ENCODE peak calls at places on chromosomes 1 and 21, in seven cellular contexts. W is aorta; G is heart left ventricle; B is Peyer's patch; M is astrocyte; S is CD8-positive, alpha-beta memory T cell; H is mucosa of descending colon. A is an unnamed sample.

GRCh38 chr1:40984066-40984465 is 4.6 kb downstream of the CTPS1 start:
- DNase-seq in W (no peak), G (no peak), B (no peak), M (peak; percentile 52), S (no peak), H (no peak), A (no peak)

GRCh38 chr1:113123737-113124136 is 50.7 kb downstream of the LRIG2 start:
- DNase-seq in W (no peak), G (no peak), B (no peak), M (peak; percentile 68), S (no peak), H (no peak), A (no peak)

GRCh38 chr1:117017648-117018047 is 16.1 kb downstream of the CD101 start:
- DNase-seq in W (no peak), G (peak; percentile 59), B (no peak), M (peak; percentile 30), S (no peak), H (no peak), A (no peak)

GRCh38 chr1:111271464-111271801 is 19.2 kb upstream of the CHIA start:
- DNase-seq in W (no peak), G (no peak), B (no peak), M (no peak), S (no peak), H (no peak), A (peak; percentile 35)

GRCh38 chr1:205317311-205317917 is 4.1 kb downstream of the NUAK2 start:
- DNase-seq in W (peak; percentile 61), G (peak; percentile 87), B (peak; percentile 95), M (peak; percentile 43), S (no peak), H (peak; percentile 95), A (peak; percentile 60)

GRCh38 chr1:156608981-156609380 is 7.7 kb upstream of the GPATCH4 start:
- DNase-seq in W (no peak), G (no peak), B (no peak), M (no peak), S (peak; percentile 39), H (no peak), A (peak; percentile 55)

GRCh38 chr1:191592111-191592510 is 566.2 kb upstream of the RGS18 start:
- DNase-seq in W (no peak), G (no peak), B (no peak), M (no peak), S (no peak), H (no peak), A (no peak)

GRCh38 chr1:234975122-234975940 is 153.3 kb downstream of the TOMM20 start:
- DNase-seq in W (no peak), G (no peak), B (no peak), M (peak; percentile 100), S (no peak), H (no peak), A (no peak)

GRCh38 chr1:208216806-208217205 is 27.4 kb downstream of the PLXNA2 start:
- DNase-seq in W (no peak), G (no peak), B (no peak), M (no peak), S (no peak), H (no peak), A (peak; percentile 36)

GRCh38 chr1:111603979-111604378 is 15.6 kb upstream of the RAP1A start:
- DNase-seq in W (peak; percentile 56), G (peak; percentile 34), B (no peak), M (no peak), S (peak; percentile 54), H (peak; percentile 71), A (no peak)

GRCh38 chr1:32618673-32619221 is 31.6 kb downstream of the ZBTB8OS start:
- DNase-seq in W (no peak), G (no peak), B (no peak), M (no peak), S (no peak), H (no peak), A (no peak)

GRCh38 chr21:28252923-28253322 is 739.8 kb downstream of the LTN1 start:
- DNase-seq in W (no peak), G (no peak), B (no peak), M (no peak), S (no peak), H (no peak), A (no peak)

GRCh38 chr1:50278352-50278878 is 144.8 kb downstream of the DMRTA2 start:
- DNase-seq in W (no peak), G (no peak), B (no peak), M (no peak), S (no peak), H (no peak), A (no peak)

GRCh38 chr1:83641206-83641658 is 357.7 kb downstream of the TTLL7 start:
- DNase-seq in W (no peak), G (no peak), B (no peak), M (no peak), S (no peak), H (no peak), A (peak; percentile 34)

GRCh38 chr1:199297174-199297573 is 658.3 kb downstream of the PTPRC start:
- DNase-seq in W (no peak), G (no peak), B (no peak), M (no peak), S (no peak), H (no peak), A (no peak)

GRCh38 chr21:46219591-46220239 is 8.9 kb downstream of the LSS start:
- DNase-seq in W (peak; percentile 38), G (peak; percentile 64), B (peak; percentile 29), M (no peak), S (no peak), H (no peak), A (no peak)

GRCh38 chr1:76292418-76293184 is 218.1 kb downstream of the ST6GALNAC3 start:
- DNase-seq in W (no peak), G (no peak), B (no peak), M (no peak), S (no peak), H (no peak), A (no peak)

GRCh38 chr1:68890736-68891135 is 393.9 kb upstream of the DEPDC1 start:
- DNase-seq in W (no peak), G (no peak), B (no peak), M (no peak), S (no peak), H (no peak), A (no peak)

DNA sequence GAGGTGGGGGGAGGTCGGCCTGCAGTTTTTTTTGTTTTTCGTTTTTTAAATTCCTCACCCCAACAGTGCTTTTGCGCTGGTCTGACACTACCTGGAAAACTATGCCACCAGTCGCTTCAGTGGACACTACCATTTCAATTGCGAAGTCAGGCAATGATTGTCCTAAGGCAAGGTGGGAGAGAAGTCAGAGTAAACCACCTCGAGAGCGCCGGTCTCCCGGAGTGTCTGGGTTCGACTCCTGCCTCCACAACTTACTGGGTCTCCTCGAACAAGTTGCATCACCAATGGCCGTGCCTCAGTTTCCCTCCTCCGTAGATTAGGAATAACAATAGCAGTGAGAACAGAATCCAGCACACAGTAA is 593 bp upstream of the SLC44A3 start:
- DNase-seq in W (no peak), G (no peak), B (no peak), M (no peak), S (no peak), H (no peak), A (peak; percentile 25)
- H3K4me3 ChIP-seq in W (peak overlapping the region; percentile 13), G (peak overlapping the region; percentile 84), B (peak overlapping the region; percentile 71), M (peak overlapping the region; percentile 69), S (no peak overlapping the region), H (peak overlapping the region; percentile 36), A (peak overlapping the region; percentile 67)

GRCh38 chr1:30735668-30736498 is 12.5 kb upstream of the MATN1 start:
- DNase-seq in W (no peak), G (no peak), B (no peak), M (no peak), S (no peak), H (no peak), A (no peak)

GRCh38 chr1:30738670-30739559 is 15.5 kb upstream of the MATN1 start:
- DNase-seq in W (no peak), G (no peak), B (no peak), M (no peak), S (no peak), H (peak; percentile 22), A (no peak)

GRCh38 chr1:30738040-30738441 is 14.7 kb upstream of the MATN1 start:
- DNase-seq in W (no peak), G (no peak), B (no peak), M (no peak), S (no peak), H (peak; percentile 24), A (peak; percentile 80)

GRCh38 chr1:30739601-30740000 is 16.2 kb upstream of the MATN1 start:
- DNase-seq in W (no peak), G (no peak), B (no peak), M (no peak), S (no peak), H (peak; percentile 45), A (no peak)

DNA sequence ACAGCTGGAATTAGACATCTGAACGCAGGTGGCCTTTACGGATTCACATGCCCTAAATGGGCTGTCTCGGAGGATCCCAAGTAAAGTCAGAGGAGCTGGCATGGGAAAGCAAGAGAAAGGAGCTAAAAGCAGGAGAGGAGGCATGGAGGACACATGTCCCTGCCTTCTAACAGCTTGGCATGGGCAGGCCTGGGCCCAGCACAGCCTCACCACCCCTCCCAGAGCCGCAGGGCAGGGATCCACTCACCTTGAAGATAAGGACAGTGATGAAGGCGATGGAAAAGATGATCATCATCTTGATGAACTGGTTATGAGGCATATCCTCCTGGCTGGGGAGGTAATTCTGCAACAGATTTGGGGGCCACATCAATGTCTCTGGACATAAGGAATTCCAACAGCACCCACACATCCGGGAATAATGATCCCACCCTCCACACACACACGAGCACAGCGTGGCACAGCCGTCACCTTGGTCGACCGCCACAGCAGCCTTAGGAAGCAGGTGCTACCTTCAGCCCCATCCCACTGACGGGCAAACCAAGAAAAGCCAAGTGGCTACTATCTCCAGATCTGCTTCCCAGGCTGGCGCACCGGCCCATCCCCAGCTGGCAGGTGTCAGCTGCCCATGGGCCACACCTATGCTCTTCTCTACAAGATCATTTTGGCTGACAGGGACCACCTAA is 14.1 kb upstream of the MATN1 start:
- DNase-seq in W (no peak), G (no peak), B (no peak), M (no peak), S (no peak), H (peak; percentile 29), A (no peak)
- H3K36me3 ChIP-seq in W (no peaks in the 10 kb centered on the region), G (no peaks in the 10 kb centered on the region), B (no peaks in the 10 kb centered on the region), M (no peaks in the 10 kb centered on the region), S (peaks cover 96% of the 10 kb centered on the region), H (no peaks in the 10 kb centered on the region), A (no peaks in the 10 kb centered on the region)

DNA sequence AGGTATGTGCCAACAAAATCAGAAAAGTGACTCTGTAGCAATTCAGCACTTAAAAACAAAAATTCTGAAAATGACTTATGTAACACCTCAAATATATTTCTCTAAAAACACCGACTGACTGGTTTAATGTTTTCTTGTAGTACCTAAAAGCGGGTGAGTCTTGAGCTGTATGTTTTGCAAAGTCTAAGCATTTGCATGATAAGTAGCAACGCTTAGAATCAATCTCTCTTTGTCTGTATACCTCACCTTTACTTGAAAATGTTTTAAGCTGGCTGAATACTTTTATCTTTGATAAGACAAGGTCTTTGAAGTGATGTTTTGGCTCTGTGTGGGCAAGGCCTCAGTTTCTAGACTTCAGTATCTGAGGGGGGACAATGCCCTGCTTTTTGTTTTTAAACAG is 8.3 kb downstream of the ITPKB start:
- DNase-seq in W (no peak), G (no peak), B (no peak), M (no peak), S (no peak), H (no peak), A (no peak)
- H3K4me3 ChIP-seq in W (no peak overlapping the region), G (peak overlapping the region; percentile 89), B (peak overlapping the region; percentile 13), M (no peak overlapping the region), S (peak overlapping the region; percentile 65), H (no peak overlapping the region), A (no peak overlapping the region)

DNA sequence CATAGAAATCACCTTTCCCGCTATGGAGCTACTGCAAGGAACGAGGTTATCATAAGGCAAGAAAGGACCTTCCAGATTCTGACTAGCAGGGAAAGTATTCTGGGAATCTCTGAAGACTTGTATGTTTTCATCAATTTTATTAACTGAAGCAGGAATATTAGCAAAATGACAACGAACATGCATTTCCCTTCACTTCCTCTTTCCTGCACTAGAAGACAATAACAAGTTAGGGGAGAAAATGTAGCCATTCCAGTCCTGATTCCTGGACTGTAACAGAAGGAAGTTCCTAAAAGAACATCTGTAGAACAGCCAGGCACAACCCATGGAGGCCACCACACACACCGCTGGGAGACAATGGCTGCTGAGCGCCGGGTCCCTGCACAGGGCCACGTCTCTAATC is 106.8 kb downstream of the RAVER2 start:
- DNase-seq in W (no peak), G (no peak), B (no peak), M (no peak), S (no peak), H (no peak), A (peak; percentile 27)
- H3K36me3 ChIP-seq in W (no peaks in the 10 kb centered on the region), G (peaks cover 87% of the 10 kb centered on the region), B (no peaks in the 10 kb centered on the region), M (peaks cover 30% of the 10 kb centered on the region), S (peaks cover 94% of the 10 kb centered on the region), H (no peaks in the 10 kb centered on the region), A (peaks cover 6% of the 10 kb centered on the region)

A was measured in H7.